ENCODE peak calls at places on chromosomes 11 and 22, in six cellular contexts. F, N, Y, D, Q and Z are unnamed samples.
A peak's percentile ranks its signal among the peaks of the same experiment; 100 is the strongest.

GRCh38 chr11:93814966-93815633 is 31.0 kb downstream of the MED17 start:
- DNase-seq in D (no peak), F (no peak), Q (no peak), Y (no peak), N (no peak), Z (no peak)

GRCh38 chr11:74634537-74634936 is 42.2 kb downstream of the POLD3 start:
- DNase-seq in Q (no peak), N (peak; percentile 69), Y (no peak), D (peak; percentile 94), F (no peak), Z (no peak)

GRCh38 chr11:40787243-40787642 is 672.2 kb downstream of the LRRC4C start:
- DNase-seq in N (no peak), D (no peak), F (no peak), Q (no peak), Y (no peak), Z (no peak)

GRCh38 chr22:41687901-41688364 is 734 bp downstream of the SNU13 start:
- DNase-seq in Q (no peak), Y (no peak), N (peak; percentile 26), D (no peak), F (peak; percentile 34), Z (peak; percentile 55)

GRCh38 chr11:110522456-110522855 is 92.7 kb downstream of the FDX1 start:
- DNase-seq in Y (no peak), D (no peak), F (no peak), N (no peak), Q (no peak), Z (no peak)

GRCh38 chr11:61098778-61099177 is 3.5 kb upstream of the CD5 start:
- DNase-seq in N (no peak), F (no peak), Y (no peak), D (no peak), Q (no peak), Z (no peak)

GRCh38 chr11:40328890-40329617 is 1130.4 kb downstream of the LRRC4C start:
- DNase-seq in Y (no peak), D (peak; percentile 99), Q (no peak), F (no peak), N (peak; percentile 100), Z (peak; percentile 48)

GRCh38 chr22:37218771-37219411 is 6.6 kb upstream of the SSTR3 start:
- DNase-seq in N (no peak), Y (peak; percentile 67), Q (peak; percentile 85), D (no peak), F (no peak), Z (no peak)

GRCh38 chr11:119614227-119615002 is 114.6 kb downstream of the NECTIN1 start:
- DNase-seq in Q (no peak), F (no peak), N (no peak), D (no peak), Y (no peak), Z (no peak)

GRCh38 chr11:39443424-39444022 is 2015.9 kb downstream of the LRRC4C start:
- DNase-seq in F (no peak), D (no peak), Y (no peak), N (no peak), Q (no peak), Z (no peak)

GRCh38 chr11:128174465-128175101 is 412.8 kb downstream of the ETS1 start:
- DNase-seq in Y (no peak), D (no peak), F (no peak), Q (no peak), N (peak; percentile 74), Z (no peak)

GRCh38 chr11:125368757-125369156 is 127.3 kb downstream of the FEZ1 start:
- DNase-seq in Y (no peak), F (no peak), Q (no peak), D (no peak), N (no peak), Z (no peak)

GRCh38 chr11:72744474-72744873 is 7.7 kb downstream of the ARAP1 start:
- DNase-seq in D (no peak), Q (no peak), F (no peak), Y (no peak), N (no peak), Z (no peak)

GRCh38 chr11:10818594-10818993 is 9.9 kb upstream of the EIF4G2 start:
- DNase-seq in F (no peak), D (no peak), N (no peak), Y (no peak), Q (no peak), Z (no peak)

GRCh38 chr11:19560156-19560555 is 152.5 kb upstream of the NAV2 start:
- DNase-seq in N (no peak), F (no peak), Q (no peak), D (no peak), Y (no peak), Z (no peak)

GRCh38 chr22:50704510-50705218 is 32.0 kb downstream of the SHANK3 start:
- DNase-seq in D (no peak), N (no peak), Y (no peak), Q (no peak), F (peak; percentile 21), Z (peak; percentile 44)

GRCh38 chr11:130897262-130898182 is 18.8 kb downstream of the SNX19 start:
- DNase-seq in D (peak; percentile 94), N (peak; percentile 98), Y (no peak), F (peak; percentile 84), Q (no peak), Z (peak; percentile 65)

GRCh38 chr22:31177420-31178162 is 17.6 kb downstream of the RNF185 start:
- DNase-seq in Q (no peak), F (no peak), Y (no peak), N (peak; percentile 74), D (peak; percentile 89), Z (no peak)

GRCh38 chr11:111299111-111300026 is 1.0 kb downstream of the POU2AF3 start:
- DNase-seq in N (peak; percentile 19), Y (no peak), Q (peak; percentile 63), D (no peak), F (peak; percentile 80), Z (peak; percentile 80)

GRCh38 chr11:114354076-114354475 is 46.2 kb downstream of the C11orf71 start:
- DNase-seq in D (peak; percentile 92), Q (no peak), N (peak; percentile 87), F (no peak), Y (no peak), Z (no peak)

GRCh38 chr22:43501951-43502874 is 90.4 kb downstream of the MPPED1 start:
- DNase-seq in D (no peak), Y (no peak), Q (no peak), F (no peak), N (no peak), Z (no peak)

GRCh38 chr22:49561976-49562375 is 265.7 kb downstream of the BRD1 start:
- DNase-seq in D (no peak), F (no peak), Y (no peak), Q (no peak), N (no peak), Z (no peak)

GRCh38 chr11:62909107-62909894 is 11.9 kb downstream of the CHRM1 start:
- DNase-seq in F (peak; percentile 71), D (peak; percentile 76), N (peak; percentile 73), Y (no peak), Q (peak; percentile 60), Z (peak; percentile 82)

GRCh38 chr22:38843201-38843715 is 570 bp downstream of the NPTXR start:
- DNase-seq in Y (peak; percentile 34), N (peak; percentile 81), Q (peak; percentile 43), D (no peak), F (peak; percentile 71), Z (peak; percentile 59)

GRCh38 chr11:58675344-58676155 is 53.1 kb downstream of the CNTF start:
- DNase-seq in N (peak; percentile 73), Y (peak; percentile 54), F (peak; percentile 87), Q (peak; percentile 80), D (peak; percentile 63), Z (peak; percentile 75)

GRCh38 chr11:47131136-47131535 is 45.5 kb downstream of the ARFGAP2 start:
- DNase-seq in D (no peak), Y (no peak), N (no peak), Q (no peak), F (no peak), Z (no peak)

GRCh38 chr11:130435671-130436070 is 7.3 kb upstream of the ADAMTS8 start:
- DNase-seq in Q (no peak), D (no peak), N (peak; percentile 39), F (no peak), Y (no peak), Z (no peak)

GRCh38 chr11:70498976-70499801 is 100.9 kb downstream of the CTTN start:
- DNase-seq in Y (no peak), D (no peak), Q (no peak), F (no peak), N (no peak), Z (peak; percentile 35)

GRCh38 chr11:116219171-116219635 is 553.6 kb downstream of the BUD13 start:
- DNase-seq in F (no peak), N (no peak), Y (no peak), D (no peak), Q (no peak), Z (no peak)

GRCh38 chr11:76177250-76177686 is 29.0 kb downstream of the WNT11 start:
- DNase-seq in D (no peak), F (no peak), Q (no peak), Y (no peak), N (no peak), Z (no peak)

GRCh38 chr11:66045177-66045639 is 3.8 kb downstream of the GAL3ST3 start:
- DNase-seq in Y (peak; percentile 81), D (peak; percentile 78), F (peak; percentile 82), N (peak; percentile 80), Q (peak; percentile 91), Z (peak; percentile 81)

GRCh38 chr11:66979336-66979980 is 4.4 kb downstream of the C11orf86 start:
- DNase-seq in Q (no peak), D (no peak), N (no peak), F (no peak), Y (no peak), Z (no peak)

GRCh38 chr11:74927496-74927895 is 21.4 kb downstream of the XRRA1 start:
- DNase-seq in D (no peak), F (no peak), Y (no peak), Q (no peak), N (no peak), Z (no peak)

GRCh38 chr11:119340335-119341221 is at the start of gene C1QTNF5:
- DNase-seq in D (no peak), Q (no peak), F (peak; percentile 91), Y (no peak), N (peak; percentile 89), Z (peak; percentile 77)